ENCODE peak calls at places on chromosomes 13 and 19, in nine cellular contexts. A is stomach; D is heart right ventricle; X is right atrium auricular region; N is transverse colon; H is GM23248; J is GM23338; T is HL-60; O is CD8-positive, alpha-beta memory T cell. E is an unnamed sample. For H3K27me3, the result is how much of the 10 kb centered on the place peaks cover.

GRCh38 chr19:46404039-46404883 is 9.1 kb downstream of the CCDC8 start:
- DNase-seq in N (peak), A (peak), O (no peak), D (peak), T (no peak), X (peak), J (peak), H (peak), E (peak)

GRCh38 chr19:58386166-58386575 is 898 bp upstream of the RPS5 start:
- DNase-seq in H (no peak), N (no peak), O (no peak), D (no peak), A (no peak), T (no peak), X (no peak), J (no peak), E (no peak)

GRCh38 chr19:1865172-1866010 is 2.0 kb upstream of the KLF16 start:
- DNase-seq in O (no peak), N (no peak), A (no peak), J (no peak), D (no peak), H (no peak), X (no peak), T (no peak), E (no peak)

GRCh38 chr13:25733696-25734435 is 317.9 kb downstream of the SHISA2 start:
- DNase-seq in A (no peak), N (no peak), D (no peak), T (no peak), O (no peak), J (no peak), X (no peak), H (no peak), E (no peak)

GRCh38 chr19:56837892-56838679 is 2.4 kb downstream of the PEG3 start:
- DNase-seq in O (no peak), D (peak), A (no peak), H (peak), J (no peak), N (peak), X (peak), T (peak), E (peak)

GRCh38 chr19:12867120-12868099 is 13.8 kb downstream of the DNASE2 start:
- DNase-seq in N (peak), T (no peak), X (no peak), H (peak), A (peak), O (peak), J (peak), D (no peak), E (peak)

GRCh38 chr13:23999411-23999810 is 102.1 kb upstream of the C1QTNF9B start:
- DNase-seq in T (no peak), N (no peak), J (no peak), O (no peak), X (no peak), A (no peak), H (no peak), D (no peak), E (no peak)

GRCh38 chr13:36850790-36851438 is 31.9 kb downstream of the RFXAP start:
- DNase-seq in A (no peak), J (peak), N (peak), D (no peak), T (no peak), H (peak), X (no peak), O (no peak), E (no peak)

GRCh38 chr19:16737909-16738308 is 18.3 kb downstream of the NWD1 start:
- DNase-seq in X (no peak), N (no peak), O (no peak), A (no peak), T (no peak), J (no peak), D (no peak), H (no peak), E (no peak)

DNA sequence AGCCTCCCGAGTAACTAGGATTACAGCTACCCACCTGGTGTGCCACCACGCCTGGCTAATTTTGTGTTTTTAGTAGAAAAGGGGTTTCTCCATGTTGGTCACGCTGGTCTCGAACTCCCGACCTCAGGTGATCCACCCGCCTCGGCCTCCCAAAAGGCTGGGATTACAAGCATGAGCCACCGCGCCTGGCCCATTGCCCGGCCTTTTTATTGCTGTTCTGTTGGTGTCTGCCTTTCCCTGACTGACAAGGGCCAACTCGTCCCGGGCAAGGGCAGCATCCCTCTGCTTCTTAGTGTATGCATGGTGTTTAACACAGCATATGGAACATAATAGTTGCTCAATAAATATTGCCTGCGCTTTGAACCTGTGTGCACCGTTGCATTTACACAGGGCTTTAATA is 6.2 kb upstream of the RETN start:
- DNase-seq in X (no peak), N (no peak), A (no peak), O (no peak), J (no peak), D (no peak), T (no peak), H (no peak), E (no peak)
- H3K27me3 ChIP-seq in X (under half), N (under half), A (under half), O (under half), J (under half), D (under half), T (under half), H (under half), E (under half)

GRCh38 chr19:9078651-9079050 is 8.2 kb upstream of the OR1M1 start:
- DNase-seq in D (no peak), O (no peak), X (no peak), T (no peak), J (no peak), A (no peak), H (no peak), N (no peak), E (no peak)
- H3K27me3 ChIP-seq in D (under half), O (under half), X (under half), T (under half), J (under half), A (under half), H (under half), N (under half), E (under half)

DNA sequence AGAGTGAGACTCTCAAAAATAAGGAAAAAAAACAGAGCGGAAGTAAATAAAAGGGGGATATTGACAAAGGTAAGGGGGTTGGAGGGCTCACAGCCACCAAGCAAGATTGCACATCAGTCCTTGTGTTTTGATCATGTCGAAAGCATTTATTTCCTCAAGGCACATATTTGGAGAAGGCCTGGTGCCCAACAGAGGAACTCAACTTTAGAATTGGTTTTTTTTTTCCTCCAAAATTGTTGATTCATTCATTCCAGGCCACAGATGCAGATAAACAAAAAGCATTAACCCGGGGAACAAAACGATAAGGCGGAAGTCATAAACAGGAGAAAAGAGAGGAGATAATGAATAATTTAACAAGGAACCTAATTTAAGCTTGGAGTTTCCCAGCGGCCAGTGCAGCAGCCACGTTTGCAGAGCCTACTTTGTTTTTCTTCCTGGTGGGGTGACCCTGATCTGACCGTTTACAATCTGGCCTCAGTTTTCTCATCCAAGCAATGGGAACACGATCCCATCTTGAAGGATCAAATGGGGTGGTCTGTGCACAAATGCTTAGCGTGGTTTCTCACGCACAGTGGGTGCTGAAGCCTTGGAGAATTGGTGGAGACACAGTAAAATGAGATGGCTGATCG is 2.1 kb upstream of the PTPRS start:
- DNase-seq in H (peak), T (no peak), O (no peak), A (no peak), D (no peak), X (no peak), N (no peak), J (no peak), E (no peak)
- H3K27me3 ChIP-seq in H (under half), T (under half), O (under half), A (under half), D (half or more), X (under half), N (under half), J (under half), E (under half)

GRCh38 chr19:41930926-41931592 is 2.8 kb upstream of the ERFL start:
- DNase-seq in J (peak), T (no peak), O (no peak), A (no peak), D (no peak), H (peak), X (no peak), N (no peak), E (no peak)
- H3K27me3 ChIP-seq in J (half or more), T (under half), O (under half), A (half or more), D (half or more), H (half or more), X (half or more), N (half or more), E (under half)

DNA sequence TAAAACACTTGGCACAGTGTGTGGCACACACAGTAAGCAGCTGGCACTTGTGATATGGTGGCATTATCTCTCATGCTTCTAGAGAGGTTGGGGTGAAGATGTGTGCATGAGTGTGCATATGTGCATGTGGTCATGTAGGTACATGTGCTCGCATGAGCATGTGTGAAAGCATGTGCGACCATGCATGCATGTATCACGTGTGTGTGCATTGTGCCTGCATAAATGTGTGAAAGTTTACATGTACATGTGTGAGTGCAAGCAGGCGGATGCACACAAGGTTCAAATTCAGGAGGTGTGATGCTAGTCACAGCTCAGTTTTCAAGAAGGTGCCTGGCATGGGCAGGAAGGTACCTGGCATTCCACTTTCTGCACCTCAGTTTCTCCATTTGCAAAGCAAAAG is 59.0 kb upstream of the UQCRFS1 start:
- DNase-seq in H (no peak), X (no peak), T (no peak), A (no peak), N (no peak), D (no peak), J (no peak), O (no peak), E (no peak)
- H3K27me3 ChIP-seq in H (under half), X (under half), T (under half), A (under half), N (under half), D (under half), J (under half), O (under half), E (under half)

E was measured in body of pancreas.